ENCODE peak calls at places on chromosomes 11 and 22, in ten cellular contexts. I is AG10803; O is fibroblast of villous mesenchyme; F is CD8-positive, alpha-beta memory T cell; Z is fibroblast of lung; B is GM12878; M is H7; E is effector memory CD4-positive, alpha-beta T cell; H is right cardiac atrium; J is Caco-2. A is an unnamed sample.

GRCh38 chr11:60951909-60952741 is at the start of gene SLC15A3:
- DNase-seq in J (no peak), B (peak; percentile 61), M (peak; percentile 77), H (peak; percentile 67), Z (peak; percentile 50), I (peak; percentile 44), F (peak; percentile 63), O (peak; percentile 69), E (no peak), A (no peak)

GRCh38 chr11:36253238-36253637 is 36.0 kb downstream of the COMMD9 start:
- DNase-seq in O (peak; percentile 53), M (no peak), I (peak; percentile 22), J (no peak), H (no peak), F (no peak), B (no peak), Z (peak; percentile 40), E (no peak), A (no peak)

GRCh38 chr22:44575344-44576268 is 77.6 kb upstream of the RTL6 start:
- DNase-seq in F (no peak), H (no peak), Z (no peak), B (no peak), O (no peak), J (no peak), E (no peak), M (no peak), I (no peak), A (no peak)

GRCh38 chr22:32103648-32104326 is 55.3 kb downstream of the C22orf42 start:
- DNase-seq in E (no peak), F (peak; percentile 16), J (no peak), B (no peak), M (no peak), O (peak; percentile 25), Z (peak; percentile 22), H (no peak), I (peak; percentile 5), A (no peak)

GRCh38 chr11:14969922-14970323 is 2.2 kb downstream of the CALCA start:
- DNase-seq in I (no peak), Z (peak; percentile 15), F (no peak), M (peak; percentile 70), B (no peak), E (no peak), J (no peak), O (peak; percentile 10), H (peak; percentile 24), A (no peak)

GRCh38 chr22:27747396-27748256 is 53.9 kb downstream of the MN1 start:
- DNase-seq in Z (no peak), M (peak; percentile 58), F (no peak), B (no peak), O (no peak), E (no peak), H (no peak), I (peak; percentile 84), J (no peak), A (no peak)

GRCh38 chr11:105398636-105399035 is 211.2 kb upstream of the GRIA4 start:
- DNase-seq in B (no peak), M (no peak), H (no peak), J (no peak), O (no peak), F (no peak), Z (no peak), I (no peak), E (no peak), A (no peak)

GRCh38 chr22:31289335-31289734 is 3.0 kb downstream of the PIK3IP1 start:
- DNase-seq in E (no peak), J (no peak), M (no peak), F (no peak), H (no peak), B (no peak), O (no peak), I (no peak), Z (no peak), A (no peak)

GRCh38 chr11:100719809-100720221 is 32.7 kb downstream of the ARHGAP42 start:
- DNase-seq in J (no peak), E (no peak), H (peak; percentile 63), F (no peak), Z (peak; percentile 91), O (peak; percentile 78), B (no peak), I (peak; percentile 89), M (peak; percentile 45), A (peak; percentile 95)

GRCh38 chr11:364991-365390 is 4.3 kb upstream of the B4GALNT4 start:
- DNase-seq in J (peak; percentile 29), O (no peak), H (no peak), F (no peak), B (no peak), M (peak; percentile 50), E (no peak), Z (no peak), I (no peak), A (no peak)

GRCh38 chr11:368414-369335 is 624 bp upstream of the B4GALNT4 start:
- DNase-seq in Z (no peak), F (no peak), B (no peak), O (peak; percentile 11), H (peak; percentile 13), M (peak; percentile 94), E (no peak), I (no peak), J (no peak), A (no peak)

GRCh38 chr11:367956-368413 is 1.3 kb upstream of the B4GALNT4 start:
- DNase-seq in Z (no peak), B (no peak), H (no peak), O (no peak), M (peak; percentile 82), F (no peak), E (no peak), J (no peak), I (no peak), A (no peak)

GRCh38 chr11:363948-364761 is 5.1 kb upstream of the B4GALNT4 start:
- DNase-seq in H (peak; percentile 17), B (no peak), I (peak; percentile 28), Z (no peak), J (peak; percentile 85), M (peak; percentile 95), F (peak; percentile 58), E (peak; percentile 42), O (no peak), A (no peak)

GRCh38 chr11:365831-366230 is 3.5 kb upstream of the B4GALNT4 start:
- DNase-seq in J (no peak), M (no peak), O (no peak), Z (no peak), B (no peak), I (no peak), F (no peak), H (no peak), E (no peak), A (no peak)
- H3K4me3 ChIP-seq in J (no peak overlapping the region), M (no peak overlapping the region), O (no peak overlapping the region), Z (no peak overlapping the region), B (no peak overlapping the region), I (no peak overlapping the region), F (no peak overlapping the region), H (no peak overlapping the region), E (no peak overlapping the region), A (no peak overlapping the region)

DNA sequence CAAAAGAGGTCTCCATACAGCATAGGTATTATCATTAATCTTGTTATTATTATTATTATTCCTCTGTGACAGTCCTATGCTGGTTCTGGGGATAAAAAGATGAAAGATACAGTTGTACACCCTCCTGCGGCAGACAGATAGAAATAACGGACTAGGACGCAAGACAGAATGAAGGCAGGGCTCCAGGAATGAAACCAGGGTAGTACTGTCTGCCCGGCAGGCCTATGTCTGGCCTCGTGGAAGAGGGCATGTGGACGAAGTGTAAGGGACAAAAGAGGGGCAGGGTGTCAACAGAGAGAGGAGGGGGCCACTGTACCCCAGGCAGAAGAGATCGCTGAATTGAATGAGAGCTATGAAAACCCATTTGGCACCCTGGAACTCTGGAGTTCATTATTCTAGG is 25.2 kb downstream of the DSCAML1 start:
- DNase-seq in F (no peak), E (no peak), H (no peak), Z (no peak), M (no peak), I (no peak), O (no peak), J (no peak), B (no peak), A (no peak)
- H3K4me3 ChIP-seq in F (no peak overlapping the region), E (no peak overlapping the region), H (no peak overlapping the region), Z (no peak overlapping the region), M (no peak overlapping the region), I (no peak overlapping the region), O (no peak overlapping the region), J (no peak overlapping the region), B (no peak overlapping the region), A (no peak overlapping the region)

GRCh38 chr22:50271519-50271970 is 1.4 kb upstream of the MAPK11 start:
- DNase-seq in F (peak; percentile 25), O (peak; percentile 68), H (peak; percentile 78), Z (peak; percentile 43), J (peak; percentile 62), E (peak; percentile 25), I (peak; percentile 54), M (peak; percentile 98), B (no peak), A (peak; percentile 64)
- H3K4me3 ChIP-seq in F (peak overlapping the region; percentile 59), O (peak overlapping the region; percentile 62), H (peak overlapping the region; percentile 39), Z (no peak overlapping the region), J (peak overlapping the region; percentile 45), E (peak overlapping the region; percentile 64), I (peak overlapping the region; percentile 62), M (peak overlapping the region; percentile 22), B (peak overlapping the region; percentile 76), A (peak overlapping the region; percentile 47)

GRCh38 chr11:96329419-96329818 is 13.6 kb downstream of the MAML2 start:
- DNase-seq in Z (no peak), I (no peak), B (no peak), M (no peak), E (no peak), F (no peak), O (no peak), H (no peak), J (no peak), A (no peak)

GRCh38 chr11:96330511-96330859 is 12.5 kb downstream of the MAML2 start:
- DNase-seq in Z (no peak), O (no peak), E (no peak), M (no peak), H (no peak), I (no peak), F (no peak), J (no peak), B (no peak), A (no peak)

GRCh38 chr11:96326954-96327353 is 16.0 kb downstream of the MAML2 start:
- DNase-seq in B (no peak), I (no peak), H (no peak), O (no peak), E (no peak), Z (no peak), J (no peak), F (no peak), M (no peak), A (no peak)

GRCh38 chr11:96329855-96330510 is 13.0 kb downstream of the MAML2 start:
- DNase-seq in B (no peak), J (no peak), O (no peak), Z (no peak), H (no peak), M (no peak), E (no peak), I (no peak), F (no peak), A (peak; percentile 44)

DNA sequence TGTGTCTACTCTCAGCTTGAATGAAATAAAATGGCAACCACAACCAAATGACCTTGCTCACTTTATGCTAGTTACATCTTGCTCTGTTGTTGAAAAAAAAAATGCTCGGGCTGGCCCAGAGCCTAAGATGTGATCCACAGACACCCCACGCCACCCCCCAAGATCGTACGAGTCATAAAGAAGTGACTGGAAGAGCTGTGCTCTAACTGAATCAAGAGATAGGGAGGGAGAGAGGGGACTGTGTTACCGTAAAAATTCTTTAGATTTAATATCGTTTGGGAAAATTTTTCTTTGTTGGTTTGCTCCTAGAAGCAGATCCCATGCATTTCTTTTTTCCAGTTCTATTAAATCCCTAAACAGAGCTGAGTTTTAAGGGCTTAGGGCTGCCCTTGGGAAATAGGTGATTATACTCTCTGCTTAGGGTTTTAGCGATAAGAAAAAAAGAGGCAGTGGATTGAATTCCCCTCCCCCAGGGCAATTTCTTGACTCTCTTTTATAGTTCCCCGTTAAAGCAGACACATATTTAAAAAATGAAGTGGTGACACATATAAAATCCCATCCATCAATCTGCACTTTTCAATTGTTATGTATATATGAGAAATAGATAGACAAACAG is 14.5 kb downstream of the MAML2 start:
- DNase-seq in J (no peak), O (peak; percentile 56), I (no peak), F (no peak), B (no peak), M (no peak), H (no peak), Z (peak; percentile 26), E (no peak), A (peak; percentile 46)
- H3K4me3 ChIP-seq in J (no peak overlapping the region), O (peak overlapping the region; percentile 4), I (no peak overlapping the region), F (no peak overlapping the region), B (no peak overlapping the region), M (no peak overlapping the region), H (no peak overlapping the region), Z (no peak overlapping the region), E (no peak overlapping the region), A (no peak overlapping the region)